ENCODE peak calls at places on chromosomes 2 and 18, in five cellular contexts. V is K562, X is HepG2, Z is A549, C is GM12878. R is an unnamed sample.

GRCh38 chr2:172465417-172466334 is 38.3 kb downstream of the ITGA6 start:
- DNase-seq in V (peak), X (peak), Z (peak), C (no peak), R (peak)

GRCh38 chr2:209600257-209601180 is 171.1 kb upstream of the UNC80 start:
- DNase-seq in V (no peak), X (no peak), Z (no peak), C (no peak), R (peak)

GRCh38 chr2:181656450-181657261 is at the start of gene CERKL:
- DNase-seq in V (no peak), X (no peak), Z (peak), C (no peak), R (peak)

GRCh38 chr2:74567862-74568261 is 13.3 kb downstream of the DOK1 start:
- DNase-seq in V (no peak), X (no peak), Z (no peak), C (no peak), R (no peak)

GRCh38 chr2:99858951-99859596 is 283.3 kb downstream of the AFF3 start:
- DNase-seq in V (no peak), X (no peak), Z (no peak), C (no peak), R (no peak)

GRCh38 chr2:13488965-13489364 is 772.2 kb downstream of the TRIB2 start:
- DNase-seq in V (no peak), X (no peak), Z (no peak), C (no peak), R (no peak)

GRCh38 chr18:33761363-33761762 is 183.3 kb downstream of the ASXL3 start:
- DNase-seq in V (no peak), X (no peak), Z (peak), C (no peak), R (no peak)

GRCh38 chr2:20706786-20707185 is 39.8 kb downstream of the GDF7 start:
- DNase-seq in V (no peak), X (no peak), Z (no peak), C (no peak), R (no peak)

GRCh38 chr2:567865-568638 is 109.2 kb downstream of the TMEM18 start:
- DNase-seq in V (no peak), X (no peak), Z (no peak), C (no peak), R (no peak)

GRCh38 chr2:106207246-106207645 is 13.1 kb upstream of the UXS1 start:
- DNase-seq in V (no peak), X (no peak), Z (no peak), C (no peak), R (no peak)

GRCh38 chr2:18861951-18862350 is 272.6 kb upstream of the NT5C1B start:
- DNase-seq in V (no peak), X (no peak), Z (no peak), C (no peak), R (no peak)

GRCh38 chr2:10057231-10058107 is 14.1 kb downstream of the KLF11 start:
- DNase-seq in V (peak), X (peak), Z (no peak), C (no peak), R (peak)

GRCh38 chr2:238370482-238371372 is 50.4 kb downstream of the TRAF3IP1 start:
- DNase-seq in V (peak), X (peak), Z (peak), C (no peak), R (peak)

GRCh38 chr2:17051558-17051957 is 385.9 kb upstream of the CYRIA start:
- DNase-seq in V (no peak), X (no peak), Z (no peak), C (no peak), R (no peak)

GRCh38 chr2:145185696-145186095 is 665.8 kb upstream of the ZEB2 start:
- DNase-seq in V (no peak), X (no peak), Z (no peak), C (no peak), R (no peak)

GRCh38 chr2:47785986-47786385 is 3.0 kb downstream of the MSH6 start:
- DNase-seq in V (no peak), X (no peak), Z (no peak), C (no peak), R (no peak)

GRCh38 chr2:240573516-240574385 is 5.5 kb downstream of the RNPEPL1 start:
- DNase-seq in V (no peak), X (no peak), Z (no peak), C (no peak), R (no peak)

GRCh38 chr2:180980943-180981898 is 816 bp downstream of the UBE2E3 start:
- DNase-seq in V (peak), X (no peak), Z (peak), C (no peak), R (peak)

GRCh38 chr2:171404258-171404657 is 29.5 kb downstream of the METTL8 start:
- DNase-seq in V (no peak), X (peak), Z (peak), C (no peak), R (no peak)

GRCh38 chr2:101119431-101119830 is 31.8 kb downstream of the TBC1D8 start:
- DNase-seq in V (no peak), X (no peak), Z (no peak), C (no peak), R (no peak)
- TF ChIP-seq JUNB in V (no peak), X (no peak), Z (no peak), C (no peak), R (no peak)

GRCh38 chr2:219272351-219272750 is 6.8 kb upstream of the DNAJB2 start:
- DNase-seq in V (no peak), X (no peak), Z (peak), C (no peak), R (no peak)
- TF ChIP-seq JUNB in V (no peak), X (no peak), Z (no peak), C (no peak), R (no peak)

DNA sequence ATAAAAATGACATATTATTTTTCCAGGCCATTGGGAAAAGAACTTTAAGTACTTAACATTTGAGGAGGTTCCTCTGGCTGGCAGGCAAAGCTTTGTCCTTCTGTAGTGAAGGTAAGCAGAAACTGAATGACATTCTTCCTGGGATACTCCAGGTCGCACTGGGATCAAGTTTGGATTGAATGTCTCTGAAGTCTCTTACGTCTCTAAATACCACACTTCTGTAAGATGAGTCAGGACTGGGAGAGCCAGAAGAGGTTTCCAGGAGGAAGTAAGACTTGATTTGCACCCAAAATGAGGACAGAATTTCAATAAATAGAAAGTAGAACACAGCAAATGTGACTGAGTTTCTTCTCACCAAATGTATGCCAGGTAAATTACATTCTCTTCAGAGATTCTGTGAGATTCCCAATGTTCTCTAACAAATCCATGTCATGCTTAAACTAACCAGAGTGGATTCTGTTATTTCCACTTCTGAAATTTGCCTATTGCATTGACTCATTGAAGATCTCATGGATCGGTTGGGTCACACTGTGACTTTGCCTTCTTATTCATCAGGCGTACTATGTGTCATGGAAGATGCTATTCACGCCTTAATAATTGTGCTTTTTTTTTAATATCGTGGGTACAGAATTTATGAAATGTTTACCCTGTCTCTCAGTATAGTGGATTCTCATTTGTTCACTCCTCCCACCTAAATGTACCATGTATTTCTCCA is 25.5 kb upstream of the VIT start:
- DNase-seq in V (no peak), X (no peak), Z (no peak), C (no peak), R (no peak)
- TF ChIP-seq JUNB in V (no peak), X (no peak), Z (no peak), C (no peak), R (no peak)

GRCh38 chr2:222610746-222611145 is 45.1 kb downstream of the FARSB start:
- DNase-seq in V (no peak), X (no peak), Z (no peak), C (no peak), R (no peak)
- TF ChIP-seq JUNB in V (no peak), X (no peak), Z (no peak), C (no peak), R (no peak)

GRCh38 chr2:157419031-157419580 is 24.8 kb downstream of the CYTIP start:
- DNase-seq in V (no peak), X (no peak), Z (no peak), C (no peak), R (no peak)

GRCh38 chr2:157421377-157421944 is 22.4 kb downstream of the CYTIP start:
- DNase-seq in V (no peak), X (no peak), Z (no peak), C (no peak), R (no peak)

GRCh38 chr2:157421964-157422363 is 21.9 kb downstream of the CYTIP start:
- DNase-seq in V (no peak), X (no peak), Z (no peak), C (no peak), R (no peak)

GRCh38 chr2:157418215-157418614 is 25.7 kb downstream of the CYTIP start:
- DNase-seq in V (no peak), X (no peak), Z (no peak), C (no peak), R (no peak)

GRCh38 chr2:157420771-157421323 is 23.0 kb downstream of the CYTIP start:
- DNase-seq in V (no peak), X (no peak), Z (peak), C (no peak), R (no peak)
- TF ChIP-seq JUNB in V (no peak), X (no peak), Z (no peak), C (peak), R (no peak)

GRCh38 chr2:230901006-230901405 is 24.0 kb downstream of the GPR55 start:
- DNase-seq in V (no peak), X (no peak), Z (no peak), C (no peak), R (no peak)

GRCh38 chr2:230898661-230899091 is 26.4 kb downstream of the GPR55 start:
- DNase-seq in V (no peak), X (no peak), Z (no peak), C (no peak), R (no peak)

GRCh38 chr2:230899287-230899686 is 25.8 kb downstream of the GPR55 start:
- DNase-seq in V (no peak), X (no peak), Z (no peak), C (no peak), R (peak)

GRCh38 chr2:230899786-230900185 is 25.3 kb downstream of the GPR55 start:
- DNase-seq in V (no peak), X (no peak), Z (no peak), C (no peak), R (no peak)

GRCh38 chr2:230900336-230900995 is 24.6 kb downstream of the GPR55 start:
- DNase-seq in V (no peak), X (no peak), Z (no peak), C (no peak), R (no peak)
- TF ChIP-seq JUNB in V (no peak), X (no peak), Z (no peak), C (no peak), R (no peak)

DNA sequence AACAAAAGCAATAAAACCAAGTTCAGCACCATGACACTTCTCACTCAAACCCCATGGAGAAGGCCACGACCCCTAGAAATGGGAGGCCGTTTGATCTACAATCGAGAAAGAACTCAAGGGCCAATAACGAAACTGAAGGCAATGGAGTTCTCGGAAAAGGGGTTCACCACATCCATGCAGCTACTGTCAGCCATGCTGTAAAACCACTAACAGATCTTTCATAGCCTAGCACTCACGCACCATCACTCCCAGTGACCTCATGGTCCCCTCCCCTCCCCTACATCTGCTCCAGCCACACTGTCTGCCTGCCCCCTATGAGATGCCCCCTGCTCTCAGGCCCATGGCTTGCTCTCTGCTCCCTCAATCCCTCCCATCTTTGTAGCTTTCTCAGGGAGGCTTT is 135.3 kb downstream of the TMEM163 start:
- DNase-seq in V (no peak), X (no peak), Z (no peak), C (no peak), R (no peak)
- TF ChIP-seq JUNB in V (no peak), X (no peak), Z (no peak), C (no peak), R (no peak)